ENCODE peak calls at places on chromosome 12, in seven cellular contexts. T is uterus, C is GM12892, O is IMR-90, D is prostate gland, U is ovary, P is spleen. E is an unnamed sample.
A peak's percentile ranks its signal among the peaks of the same experiment; 100 is the strongest.

GRCh38 chr12:132677492-132677891 is 9.7 kb downstream of the POLE start:
- DNase-seq in T (no peak), O (no peak), C (no peak), U (no peak), D (no peak), P (no peak), E (no peak)

GRCh38 chr12:87157791-87158190 is 871.4 kb downstream of the C12orf50 start:
- DNase-seq in U (no peak), O (peak; percentile 97), D (no peak), C (no peak), T (no peak), P (peak; percentile 34), E (peak; percentile 13)

GRCh38 chr12:113174461-113175384 is 10.6 kb downstream of the DDX54 start:
- DNase-seq in U (peak; percentile 76), O (peak; percentile 52), D (peak; percentile 41), P (peak; percentile 92), T (peak; percentile 64), C (peak; percentile 94), E (peak; percentile 79)

GRCh38 chr12:71610036-71610795 is 53.4 kb downstream of the ZFC3H1 start:
- DNase-seq in T (no peak), P (no peak), O (no peak), U (no peak), C (no peak), D (no peak), E (no peak)

GRCh38 chr12:8028267-8028666 is 4.2 kb upstream of the FOXJ2 start:
- DNase-seq in P (no peak), T (no peak), C (no peak), D (no peak), U (peak; percentile 30), O (no peak), E (no peak)

GRCh38 chr12:118821386-118821928 is 159.9 kb upstream of the SRRM4 start:
- DNase-seq in P (no peak), T (no peak), C (no peak), D (no peak), O (no peak), U (no peak), E (no peak)

GRCh38 chr12:131087302-131087818 is 133.7 kb downstream of the ADGRD1 start:
- DNase-seq in C (no peak), D (no peak), T (peak; percentile 10), U (peak; percentile 19), O (no peak), P (no peak), E (no peak)

GRCh38 chr12:34033628-34034296 is 11.5 kb downstream of the ALG10 start:
- DNase-seq in D (no peak), U (no peak), O (peak; percentile 42), P (no peak), C (no peak), T (no peak), E (no peak)

GRCh38 chr12:113684053-113684907 is 212.6 kb upstream of the LHX5 start:
- DNase-seq in C (no peak), D (no peak), O (peak; percentile 33), T (no peak), U (no peak), P (no peak), E (peak; percentile 63)

GRCh38 chr12:8559676-8560075 is 19.0 kb upstream of the CLEC4E start:
- DNase-seq in T (no peak), O (no peak), D (no peak), C (no peak), U (no peak), P (no peak), E (no peak)

GRCh38 chr12:45216297-45216982 is 545 bp downstream of the ANO6 start:
- DNase-seq in D (peak; percentile 39), U (peak; percentile 63), C (peak; percentile 44), T (peak; percentile 52), O (peak; percentile 49), P (peak; percentile 90), E (peak; percentile 19)

GRCh38 chr12:79688376-79689040 is 2.3 kb downstream of the PAWR start:
- DNase-seq in D (no peak), U (no peak), T (no peak), O (no peak), P (no peak), C (no peak), E (no peak)

GRCh38 chr12:93790472-93791152 is 113.4 kb downstream of the CRADD start:
- DNase-seq in C (no peak), D (no peak), U (no peak), P (no peak), T (no peak), O (peak; percentile 89), E (no peak)

GRCh38 chr12:16118586-16118985 is 158.9 kb downstream of the SLC15A5 start:
- DNase-seq in T (no peak), P (no peak), O (no peak), U (no peak), C (no peak), D (no peak), E (no peak)

GRCh38 chr12:108207791-108208730 is 79.0 kb downstream of the WSCD2 start:
- DNase-seq in C (no peak), D (no peak), O (no peak), P (no peak), T (no peak), U (no peak), E (no peak)

GRCh38 chr12:11998944-11999315 is 71.8 kb upstream of the BCL2L14 start:
- DNase-seq in P (no peak), O (no peak), T (no peak), U (no peak), D (no peak), C (no peak), E (no peak)

GRCh38 chr12:120358412-120359158 is 10.4 kb downstream of the MSI1 start:
- DNase-seq in U (no peak), P (no peak), O (no peak), T (no peak), D (no peak), C (no peak), E (no peak)

GRCh38 chr12:90262261-90262660 is 553.6 kb upstream of the ATP2B1 start:
- DNase-seq in P (no peak), U (no peak), O (peak; percentile 45), C (no peak), T (no peak), D (no peak), E (no peak)

GRCh38 chr12:68271346-68271745 is 17.9 kb upstream of the IL22 start:
- DNase-seq in O (peak; percentile 94), C (no peak), T (no peak), D (no peak), U (no peak), P (no peak), E (no peak)

GRCh38 chr12:57522019-57522886 is at the start of gene MBD6:
- DNase-seq in D (peak; percentile 93), U (peak; percentile 97), O (peak; percentile 91), C (peak; percentile 99), P (peak; percentile 98), T (peak; percentile 96), E (peak; percentile 95)

GRCh38 chr12:101719566-101719965 is 19.7 kb downstream of the SYCP3 start:
- DNase-seq in P (no peak), T (no peak), C (no peak), D (no peak), U (no peak), O (peak; percentile 78), E (no peak)

DNA sequence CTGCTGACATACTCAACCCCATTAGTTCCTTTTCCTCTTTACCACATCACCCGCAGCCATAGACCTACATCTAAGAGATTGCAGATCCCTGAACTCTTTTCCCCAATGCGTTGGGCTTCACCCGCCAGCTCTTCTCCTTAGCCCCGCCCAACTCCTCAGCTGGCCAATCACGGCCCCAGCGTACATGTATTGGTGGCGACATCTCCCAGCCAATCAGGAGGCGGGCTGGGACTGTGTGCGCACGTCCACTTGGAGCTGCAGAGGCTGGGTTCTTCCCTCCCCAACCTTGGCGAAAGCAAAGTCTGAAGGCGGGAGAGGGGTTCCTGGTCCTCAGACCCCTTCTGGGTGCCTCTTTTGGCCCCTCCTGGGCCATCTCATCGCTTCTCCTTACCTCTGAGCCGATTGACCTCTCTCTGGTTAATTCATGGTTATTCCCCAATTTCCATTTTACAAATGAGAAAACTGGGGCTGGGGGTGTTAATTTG is 11.0 kb downstream of the PDE1B start:
- DNase-seq in C (peak; percentile 88), P (peak; percentile 97), D (peak; percentile 73), T (peak; percentile 93), O (peak; percentile 36), U (peak; percentile 95), E (peak; percentile 59)
- TF ChIP-seq POLR2A in C (peak; percentile 58), P (no peak), D (no peak), T (peak; percentile 61), O (no peak), U (peak; percentile 80), E (peak; percentile 41)

GRCh38 chr12:117038023-117038680 is 61.1 kb downstream of the TESC start:
- DNase-seq in O (no peak), U (no peak), C (no peak), P (peak; percentile 56), T (no peak), D (no peak), E (no peak)
- TF ChIP-seq POLR2A in O (no peak), U (no peak), C (no peak), P (no peak), T (no peak), D (no peak), E (no peak)

GRCh38 chr12:123269980-123270379 is 1.7 kb downstream of the CDK2AP1 start:
- DNase-seq in D (no peak), C (no peak), O (no peak), T (no peak), U (no peak), P (no peak), E (peak; percentile 35)
- TF ChIP-seq POLR2A in D (no peak), C (no peak), O (no peak), T (no peak), U (no peak), P (no peak), E (no peak)

GRCh38 chr12:121536058-121536928 is 44.5 kb downstream of the KDM2B start:
- DNase-seq in C (peak; percentile 92), U (peak; percentile 88), T (peak; percentile 83), O (peak; percentile 88), P (peak; percentile 96), D (peak; percentile 62), E (peak; percentile 27)
- TF ChIP-seq POLR2A in C (no peak), U (peak; percentile 58), T (no peak), O (no peak), P (peak; percentile 47), D (no peak), E (no peak)

GRCh38 chr12:62259993-62260732 is at the start of gene USP15:
- DNase-seq in U (peak; percentile 98), O (peak; percentile 97), T (peak; percentile 97), P (peak; percentile 99), D (peak; percentile 92), C (peak; percentile 56), E (peak; percentile 60)
- TF ChIP-seq POLR2A in U (peak; percentile 58), O (peak; percentile 88), T (peak; percentile 46), P (peak; percentile 80), D (peak; percentile 62), C (peak; percentile 96), E (peak; percentile 81)

GRCh38 chr12:48119078-48119833 is at the start of gene PFKM:
- DNase-seq in D (peak; percentile 83), T (peak; percentile 87), U (peak; percentile 90), O (peak; percentile 91), C (peak; percentile 73), P (peak; percentile 82), E (peak; percentile 65)
- TF ChIP-seq POLR2A in D (peak; percentile 32), T (peak; percentile 20), U (peak; percentile 36), O (no peak), C (peak; percentile 57), P (no peak), E (peak; percentile 23)